ENCODE peak calls at places on chromosomes 7 and 10, in ten cellular contexts. G is aorta; S is sciatic nerve; R is germinal center; C is AG04449; H is GM10248; I is CD8-positive, alpha-beta T cell; T is activated T-cell treated with anti-CD3 and anti-CD28 coated beads for 48 hours; Y is AG08395; L is stimulated activated CD4-positive, alpha-beta T cell treated with anti-CD3 and anti-CD28 coated beads, Interleukin-15, amount 100 ng/mL, for 1 hour. N is an unnamed sample.

GRCh38 chr7:50779427-50779826 is 3.3 kb downstream of the GRB10 start:
- DNase-seq in H (no peak), G (no peak), R (no peak), I (no peak), S (no peak), T (no peak), C (no peak), Y (no peak), L (no peak), N (no peak)

GRCh38 chr7:41979834-41980307 is 257.1 kb downstream of the GLI3 start:
- DNase-seq in G (no peak), L (no peak), I (no peak), Y (peak), R (peak), S (no peak), C (no peak), H (no peak), T (no peak), N (no peak)

GRCh38 chr10:69965919-69966662 is 86.6 kb upstream of the MACROH2A2 start:
- DNase-seq in Y (no peak), H (no peak), G (no peak), L (no peak), I (no peak), R (no peak), T (no peak), S (no peak), C (no peak), N (no peak)

GRCh38 chr10:45135836-45136235 is 135.1 kb downstream of the ZNF22 start:
- DNase-seq in H (no peak), I (no peak), T (no peak), C (no peak), R (no peak), G (no peak), L (no peak), Y (no peak), S (no peak), N (no peak)

GRCh38 chr7:99428972-99429566 is 9.5 kb downstream of the PTCD1 start:
- DNase-seq in I (no peak), T (no peak), G (no peak), Y (no peak), H (no peak), S (no peak), R (no peak), L (no peak), C (no peak), N (no peak)

GRCh38 chr7:93985101-93985500 is 19.1 kb downstream of the BET1 start:
- DNase-seq in H (no peak), R (no peak), S (no peak), Y (no peak), C (no peak), G (no peak), T (no peak), I (no peak), L (no peak), N (no peak)

GRCh38 chr7:42128703-42129102 is 108.3 kb downstream of the GLI3 start:
- DNase-seq in I (no peak), C (no peak), S (no peak), Y (no peak), R (no peak), H (no peak), T (no peak), L (no peak), G (no peak), N (no peak)

GRCh38 chr7:662576-662975 is 63.9 kb upstream of the DNAAF5 start:
- DNase-seq in S (peak), I (no peak), H (no peak), L (no peak), T (no peak), R (no peak), G (peak), C (no peak), Y (no peak), N (no peak)

GRCh38 chr7:17408245-17408903 is 109.9 kb downstream of the AHR start:
- DNase-seq in R (no peak), I (no peak), L (no peak), H (no peak), C (peak), S (peak), Y (peak), T (no peak), G (no peak), N (no peak)

GRCh38 chr10:21831986-21832735 is 171.4 kb downstream of the DNAJC1 start:
- DNase-seq in H (no peak), S (no peak), Y (peak), T (no peak), G (no peak), C (peak), R (no peak), L (no peak), I (no peak), N (no peak)

GRCh38 chr7:68718059-68718685 is 880.1 kb upstream of the AUTS2 start:
- DNase-seq in T (no peak), H (no peak), C (no peak), L (no peak), S (no peak), G (no peak), I (no peak), R (no peak), Y (no peak), N (no peak)

GRCh38 chr7:105130048-105130447 is 116.0 kb downstream of the KMT2E start:
- DNase-seq in R (no peak), C (no peak), G (no peak), L (no peak), I (no peak), H (no peak), T (no peak), S (no peak), Y (no peak), N (no peak)

GRCh38 chr7:101265622-101266516 is 21.0 kb upstream of the FIS1 start:
- DNase-seq in G (no peak), Y (no peak), S (no peak), L (no peak), T (no peak), C (no peak), R (no peak), H (no peak), I (no peak), N (no peak)

GRCh38 chr10:118590334-118590733 is 5.1 kb downstream of the PRLHR start:
- DNase-seq in Y (no peak), H (no peak), S (no peak), T (no peak), C (no peak), G (no peak), R (no peak), L (no peak), I (no peak), N (no peak)

GRCh38 chr7:35596061-35596460 is 98.9 kb downstream of the HERPUD2 start:
- DNase-seq in H (no peak), L (no peak), G (no peak), T (no peak), S (no peak), I (no peak), C (no peak), R (no peak), Y (peak), N (no peak)

GRCh38 chr7:149253665-149254064 is 8.3 kb upstream of the ZNF783 start:
- DNase-seq in S (no peak), L (no peak), Y (no peak), I (no peak), R (no peak), T (no peak), G (no peak), C (no peak), H (no peak), N (no peak)

GRCh38 chr7:156101355-156101754 is 289.1 kb upstream of the SHH start:
- DNase-seq in I (no peak), C (no peak), H (no peak), R (no peak), S (no peak), T (no peak), L (no peak), Y (no peak), G (peak), N (no peak)

GRCh38 chr10:72846225-72846624 is 47.3 kb upstream of the OIT3 start:
- DNase-seq in C (peak), Y (peak), T (no peak), H (no peak), S (no peak), I (no peak), R (no peak), G (no peak), L (no peak), N (no peak)

GRCh38 chr10:58291538-58292174 is 22.7 kb downstream of the CISD1 start:
- DNase-seq in T (no peak), H (peak), Y (peak), S (no peak), C (no peak), R (peak), G (no peak), L (no peak), I (no peak), N (peak)

GRCh38 chr7:98816206-98816605 is 53.6 kb downstream of the TMEM130 start:
- DNase-seq in G (peak), S (no peak), T (no peak), Y (no peak), C (no peak), H (no peak), R (no peak), I (no peak), L (no peak), N (no peak)

GRCh38 chr7:32264667-32265284 is 194.6 kb upstream of the PDE1C start:
- DNase-seq in G (no peak), S (no peak), H (no peak), T (no peak), I (no peak), Y (no peak), C (no peak), L (no peak), R (no peak), N (no peak)

GRCh38 chr10:123945506-123945905 is 53.9 kb upstream of the CPXM2 start:
- DNase-seq in S (no peak), L (no peak), Y (peak), G (no peak), T (no peak), R (peak), I (no peak), H (no peak), C (no peak), N (no peak)

GRCh38 chr10:84590794-84591193 is 262.4 kb downstream of the CCSER2 start:
- DNase-seq in T (no peak), L (no peak), R (no peak), Y (no peak), H (no peak), C (no peak), G (no peak), S (no peak), I (no peak), N (no peak)

GRCh38 chr10:21145751-21146445 is 248.8 kb upstream of the NEBL start:
- DNase-seq in Y (no peak), R (no peak), G (no peak), L (no peak), H (no peak), T (no peak), S (no peak), C (no peak), I (no peak), N (no peak)

GRCh38 chr10:3398825-3399646 is 226.5 kb upstream of the PITRM1 start:
- DNase-seq in I (no peak), L (no peak), H (no peak), S (peak), T (no peak), Y (peak), G (no peak), C (no peak), R (no peak), N (no peak)

N was measured in CD4-positive, alpha-beta memory T cell.